ENCODE peak calls at places on chromosomes 5 and 9, in eight cellular contexts. N, S, G, T, Y, X, O and L are unnamed samples.

GRCh38 chr9:98657897-98658296 is 50.8 kb downstream of the GABBR2 start:
- DNase-seq in N (no peak), S (no peak), G (no peak), T (no peak), Y (peak), X (no peak), O (no peak), L (no peak)

GRCh38 chr5:45521067-45521466 is 175.1 kb downstream of the HCN1 start:
- DNase-seq in N (no peak), S (no peak), G (no peak), T (no peak), Y (peak), X (no peak), O (no peak), L (peak)

GRCh38 chr5:144203750-144204596 is 33.3 kb downstream of the KCTD16 start:
- DNase-seq in N (peak), S (peak), G (peak), T (peak), Y (peak), X (no peak), O (peak), L (no peak)

GRCh38 chr5:93915142-93915553 is 173.7 kb upstream of the POU5F2 start:
- DNase-seq in N (no peak), S (no peak), G (no peak), T (peak), Y (peak), X (no peak), O (no peak), L (peak)

GRCh38 chr5:43134019-43134418 is 13.3 kb downstream of the ZNF131 start:
- DNase-seq in N (no peak), S (no peak), G (no peak), T (no peak), Y (no peak), X (no peak), O (no peak), L (no peak)

GRCh38 chr9:82148849-82149544 is 160.4 kb downstream of the SPATA31D1 start:
- DNase-seq in N (no peak), S (no peak), G (no peak), T (peak), Y (no peak), X (no peak), O (no peak), L (no peak)

GRCh38 chr9:98247826-98248657 is 7.4 kb downstream of the TBC1D2 start:
- DNase-seq in N (no peak), S (no peak), G (no peak), T (no peak), Y (no peak), X (no peak), O (no peak), L (no peak)

GRCh38 chr9:129487658-129488483 is 133.0 kb downstream of the C9orf50 start:
- DNase-seq in N (peak), S (peak), G (no peak), T (no peak), Y (peak), X (peak), O (peak), L (no peak)

GRCh38 chr5:113900831-113901230 is 387.3 kb downstream of the YTHDC2 start:
- DNase-seq in N (no peak), S (no peak), G (no peak), T (no peak), Y (no peak), X (no peak), O (no peak), L (no peak)